ENCODE peak calls at places on chromosomes 3 and 15, in seven cellular contexts. One of them, this sample, is unnamed.

GRCh38 chr3:184262166-184262926 is 993 bp upstream of the CAMK2N2 start:
- DNase-seq in RWPE1: no peak
- DNase-seq in bronchial epithelial cell: no peak
- DNase-seq in germinal center: no peak
- DNase-seq in Caki2: no peak
- DNase-seq in mesothelial cell of epicardium: no peak
- DNase-seq in osteocyte: no peak
- DNase-seq in this sample: no peak

GRCh38 chr3:184129012-184129411 is 6.1 kb upstream of the EIF2B5 start:
- DNase-seq in mesothelial cell of epicardium: no peak
- DNase-seq in bronchial epithelial cell: peak
- DNase-seq in germinal center: no peak
- DNase-seq in RWPE1: no peak
- DNase-seq in osteocyte: no peak
- DNase-seq in Caki2: no peak
- DNase-seq in this sample: peak

GRCh38 chr15:55279746-55280351 is 9.8 kb downstream of the RAB27A start:
- DNase-seq in germinal center: no peak
- DNase-seq in Caki2: peak
- DNase-seq in mesothelial cell of epicardium: no peak
- DNase-seq in osteocyte: no peak
- DNase-seq in bronchial epithelial cell: peak
- DNase-seq in RWPE1: peak
- DNase-seq in this sample: peak

GRCh38 chr3:139265131-139266016 is 78.4 kb upstream of the MRPS22 start:
- DNase-seq in RWPE1: no peak
- DNase-seq in bronchial epithelial cell: no peak
- DNase-seq in osteocyte: peak
- DNase-seq in germinal center: no peak
- DNase-seq in mesothelial cell of epicardium: peak
- DNase-seq in Caki2: no peak
- DNase-seq in this sample: no peak

GRCh38 chr15:89400121-89400996 is 65.7 kb upstream of the POLG start:
- DNase-seq in osteocyte: no peak
- DNase-seq in Caki2: peak
- DNase-seq in bronchial epithelial cell: no peak
- DNase-seq in germinal center: no peak
- DNase-seq in RWPE1: no peak
- DNase-seq in mesothelial cell of epicardium: no peak
- DNase-seq in this sample: no peak

GRCh38 chr3:63331520-63331919 is 53.4 kb downstream of the SYNPR start:
- DNase-seq in RWPE1: no peak
- DNase-seq in bronchial epithelial cell: no peak
- DNase-seq in mesothelial cell of epicardium: no peak
- DNase-seq in Caki2: no peak
- DNase-seq in osteocyte: no peak
- DNase-seq in germinal center: no peak
- DNase-seq in this sample: no peak

GRCh38 chr15:63196846-63197245 is 7.4 kb downstream of the RAB8B start:
- DNase-seq in germinal center: no peak
- DNase-seq in osteocyte: no peak
- DNase-seq in mesothelial cell of epicardium: no peak
- DNase-seq in bronchial epithelial cell: no peak
- DNase-seq in Caki2: no peak
- DNase-seq in RWPE1: no peak
- DNase-seq in this sample: no peak

GRCh38 chr15:79450648-79451047 is 18.5 kb downstream of the MINAR1 start:
- DNase-seq in osteocyte: no peak
- DNase-seq in mesothelial cell of epicardium: no peak
- DNase-seq in Caki2: no peak
- DNase-seq in bronchial epithelial cell: no peak
- DNase-seq in germinal center: no peak
- DNase-seq in RWPE1: no peak
- DNase-seq in this sample: no peak

GRCh38 chr3:174116421-174116820 is 718.9 kb downstream of the NLGN1 start:
- DNase-seq in Caki2: no peak
- DNase-seq in osteocyte: no peak
- DNase-seq in RWPE1: no peak
- DNase-seq in germinal center: no peak
- DNase-seq in bronchial epithelial cell: peak
- DNase-seq in mesothelial cell of epicardium: no peak
- DNase-seq in this sample: no peak

GRCh38 chr3:129837057-129837631 is 56.4 kb downstream of the TMCC1 start:
- DNase-seq in bronchial epithelial cell: no peak
- DNase-seq in RWPE1: no peak
- DNase-seq in Caki2: peak
- DNase-seq in mesothelial cell of epicardium: no peak
- DNase-seq in germinal center: no peak
- DNase-seq in osteocyte: no peak
- DNase-seq in this sample: no peak

GRCh38 chr15:88647362-88648105 is 8.7 kb downstream of the ISG20 start:
- DNase-seq in Caki2: no peak
- DNase-seq in germinal center: peak
- DNase-seq in osteocyte: peak
- DNase-seq in RWPE1: no peak
- DNase-seq in mesothelial cell of epicardium: peak
- DNase-seq in bronchial epithelial cell: no peak
- DNase-seq in this sample: no peak

GRCh38 chr3:14096742-14097141 is 27.9 kb downstream of the CHCHD4 start:
- DNase-seq in mesothelial cell of epicardium: no peak
- DNase-seq in RWPE1: no peak
- DNase-seq in bronchial epithelial cell: no peak
- DNase-seq in osteocyte: no peak
- DNase-seq in germinal center: no peak
- DNase-seq in Caki2: no peak
- DNase-seq in this sample: no peak

GRCh38 chr3:62371735-62372591 is 1.4 kb downstream of the FEZF2 start:
- DNase-seq in RWPE1: no peak
- DNase-seq in germinal center: no peak
- DNase-seq in osteocyte: no peak
- DNase-seq in Caki2: no peak
- DNase-seq in bronchial epithelial cell: no peak
- DNase-seq in mesothelial cell of epicardium: no peak
- DNase-seq in this sample: no peak

GRCh38 chr3:170572665-170573253 is 13.1 kb downstream of the SLC7A14 start:
- DNase-seq in RWPE1: peak
- DNase-seq in germinal center: no peak
- DNase-seq in bronchial epithelial cell: peak
- DNase-seq in mesothelial cell of epicardium: no peak
- DNase-seq in Caki2: peak
- DNase-seq in osteocyte: no peak
- DNase-seq in this sample: peak

GRCh38 chr15:99017322-99017701 is 9.7 kb upstream of the PGPEP1L start:
- DNase-seq in germinal center: no peak
- DNase-seq in Caki2: no peak
- DNase-seq in osteocyte: no peak
- DNase-seq in bronchial epithelial cell: no peak
- DNase-seq in RWPE1: no peak
- DNase-seq in mesothelial cell of epicardium: no peak
- DNase-seq in this sample: no peak

GRCh38 chr3:117589454-117589853 is 879.9 kb downstream of the TUSC7 start:
- DNase-seq in germinal center: no peak
- DNase-seq in osteocyte: no peak
- DNase-seq in RWPE1: no peak
- DNase-seq in bronchial epithelial cell: peak
- DNase-seq in mesothelial cell of epicardium: no peak
- DNase-seq in Caki2: no peak
- DNase-seq in this sample: no peak

GRCh38 chr3:48852151-48852550 is 4.5 kb upstream of the PRKAR2A start:
- DNase-seq in bronchial epithelial cell: no peak
- DNase-seq in RWPE1: no peak
- DNase-seq in osteocyte: no peak
- DNase-seq in mesothelial cell of epicardium: no peak
- DNase-seq in Caki2: no peak
- DNase-seq in germinal center: no peak
- DNase-seq in this sample: no peak